ENCODE peak calls at places on chromosomes 7 and 10, in five cellular contexts. A is effector CD4-positive, alpha-beta T cell; C is psoas muscle; L is foreskin fibroblast; O is endodermal cell. Z is an unnamed sample.

GRCh38 chr7:135981958-135982646 is 4.9 kb upstream of the MTPN start:
- DNase-seq in A (no peak), C (no peak), L (no peak), O (no peak), Z (no peak)

GRCh38 chr7:7867835-7868234 is 100.8 kb upstream of the GLCCI1 start:
- DNase-seq in A (no peak), C (no peak), L (no peak), O (no peak), Z (no peak)

GRCh38 chr10:113222207-113222606 is 272.2 kb downstream of the TCF7L2 start:
- DNase-seq in A (no peak), C (no peak), L (no peak), O (peak; percentile 58), Z (no peak)

GRCh38 chr10:132376394-132376851 is 20.6 kb upstream of the PWWP2B start:
- DNase-seq in A (no peak), C (no peak), L (no peak), O (peak; percentile 70), Z (no peak)

GRCh38 chr10:100744136-100744979 is 1.0 kb upstream of the PAX2 start:
- DNase-seq in A (no peak), C (no peak), L (no peak), O (peak; percentile 71), Z (no peak)

GRCh38 chr7:78679477-78679876 is 774.0 kb downstream of the MAGI2 start:
- DNase-seq in A (no peak), C (no peak), L (no peak), O (no peak), Z (no peak)

GRCh38 chr7:75737856-75738603 is 711 bp downstream of the HIP1 start:
- DNase-seq in A (no peak), C (no peak), L (no peak), O (peak; percentile 80), Z (no peak)

GRCh38 chr10:14240253-14241189 is 90.2 kb downstream of the FRMD4A start:
- DNase-seq in A (no peak), C (no peak), L (no peak), O (peak; percentile 56), Z (no peak)

GRCh38 chr7:125934539-125934938 is 1004.9 kb upstream of the POT1 start:
- DNase-seq in A (no peak), C (no peak), L (no peak), O (no peak), Z (no peak)

GRCh38 chr7:30987936-30988335 is 24.2 kb downstream of the GHRHR start:
- DNase-seq in A (no peak), C (no peak), L (no peak), O (no peak), Z (no peak)

GRCh38 chr7:27210441-27211083 is 10.7 kb upstream of the HOXA13 start:
- DNase-seq in A (no peak), C (no peak), L (no peak), O (peak; percentile 90), Z (peak; percentile 63)

GRCh38 chr7:17660116-17660515 is 280.2 kb downstream of the SNX13 start:
- DNase-seq in A (no peak), C (no peak), L (peak; percentile 77), O (no peak), Z (no peak)

GRCh38 chr7:149883452-149883861 is 9.7 kb downstream of the ATP6V0E2 start:
- DNase-seq in A (no peak), C (peak; percentile 72), L (peak; percentile 16), O (peak; percentile 90), Z (peak; percentile 77)

GRCh38 chr10:69417542-69417941 is 824 bp upstream of the TACR2 start:
- DNase-seq in A (no peak), C (peak; percentile 35), L (no peak), O (no peak), Z (no peak)

GRCh38 chr10:78772083-78772482 is 296.7 kb upstream of the ZMIZ1 start:
- DNase-seq in A (no peak), C (no peak), L (no peak), O (peak; percentile 50), Z (no peak)

GRCh38 chr7:76513817-76514799 is 3.8 kb downstream of the UPK3B start:
- DNase-seq in A (no peak), C (peak; percentile 42), L (no peak), O (peak; percentile 38), Z (no peak)

GRCh38 chr10:78960316-78960800 is 108.4 kb upstream of the ZMIZ1 start:
- DNase-seq in A (no peak), C (peak; percentile 78), L (peak; percentile 88), O (no peak), Z (peak; percentile 70)

GRCh38 chr7:148021507-148022045 is 569.0 kb upstream of the C7orf33 start:
- DNase-seq in A (no peak), C (no peak), L (no peak), O (no peak), Z (no peak)

GRCh38 chr7:91571601-91572000 is 307.4 kb downstream of the FZD1 start:
- DNase-seq in A (no peak), C (no peak), L (no peak), O (no peak), Z (no peak)

GRCh38 chr7:44639701-44640321 is 33.4 kb downstream of the OGDH start:
- DNase-seq in A (no peak), C (no peak), L (peak; percentile 47), O (peak; percentile 56), Z (no peak)

GRCh38 chr7:116864084-116864483 is 1.7 kb downstream of the CAPZA2 start:
- DNase-seq in A (no peak), C (no peak), L (no peak), O (no peak), Z (no peak)

GRCh38 chr7:32611700-32612099 is 116.4 kb downstream of the AVL9 start:
- DNase-seq in A (no peak), C (no peak), L (no peak), O (no peak), Z (no peak)

GRCh38 chr10:123750901-123751300 is 84.7 kb downstream of the GPR26 start:
- DNase-seq in A (no peak), C (no peak), L (no peak), O (no peak), Z (no peak)

GRCh38 chr7:28362812-28363211 is 49.5 kb upstream of the CREB5 start:
- DNase-seq in A (no peak), C (no peak), L (no peak), O (no peak), Z (no peak)

GRCh38 chr7:95045236-95045923 is 138.0 kb downstream of the PPP1R9A start:
- DNase-seq in A (no peak), C (no peak), L (peak; percentile 10), O (peak; percentile 58), Z (no peak)

GRCh38 chr10:72171175-72171630 is 44.6 kb upstream of the ANAPC16 start:
- DNase-seq in A (no peak), C (no peak), L (peak; percentile 83), O (no peak), Z (no peak)

GRCh38 chr7:43926193-43927043 is at the start of gene UBE2D4:
- DNase-seq in A (peak; percentile 83), C (peak; percentile 94), L (peak; percentile 65), O (peak; percentile 88), Z (peak; percentile 93)

GRCh38 chr10:124978376-124978725 is 36.4 kb downstream of the ZRANB1 start:
- DNase-seq in A (no peak), C (no peak), L (no peak), O (no peak), Z (no peak)

GRCh38 chr10:78404296-78404695 is 370.6 kb downstream of the RPS24 start:
- DNase-seq in A (no peak), C (no peak), L (no peak), O (peak; percentile 18), Z (no peak)